ENCODE peak calls at places on chromosomes 6 and 20, in six cellular contexts. One of them, this sample, is unnamed.

GRCh38 chr20:46955601-46956556 is 61.2 kb downstream of the EYA2 start:
- DNase-seq in osteocyte: no peak
- DNase-seq in fibroblast of mammary gland: no peak
- DNase-seq in uterus: no peak
- DNase-seq in ascending aorta: no peak
- DNase-seq in gastrocnemius medialis: no peak
- DNase-seq in this sample: no peak

GRCh38 chr20:12660918-12661317 is 347.9 kb upstream of the SPTLC3 start:
- DNase-seq in ascending aorta: peak
- DNase-seq in uterus: no peak
- DNase-seq in osteocyte: no peak
- DNase-seq in fibroblast of mammary gland: no peak
- DNase-seq in gastrocnemius medialis: no peak
- DNase-seq in this sample: no peak

GRCh38 chr6:109834131-109834530 is 143.0 kb downstream of the FIG4 start:
- DNase-seq in gastrocnemius medialis: no peak
- DNase-seq in fibroblast of mammary gland: no peak
- DNase-seq in osteocyte: no peak
- DNase-seq in uterus: no peak
- DNase-seq in ascending aorta: no peak
- DNase-seq in this sample: no peak

GRCh38 chr6:161198781-161199505 is 74.9 kb downstream of the AGPAT4 start:
- DNase-seq in uterus: no peak
- DNase-seq in osteocyte: no peak
- DNase-seq in fibroblast of mammary gland: no peak
- DNase-seq in ascending aorta: no peak
- DNase-seq in gastrocnemius medialis: no peak
- DNase-seq in this sample: no peak

GRCh38 chr20:1669304-1669703 is 11.7 kb upstream of the SIRPG start:
- DNase-seq in osteocyte: no peak
- DNase-seq in ascending aorta: no peak
- DNase-seq in uterus: no peak
- DNase-seq in fibroblast of mammary gland: peak
- DNase-seq in gastrocnemius medialis: no peak
- DNase-seq in this sample: peak

GRCh38 chr6:24663198-24663597 is 3.5 kb downstream of the TDP2 start:
- DNase-seq in uterus: no peak
- DNase-seq in ascending aorta: no peak
- DNase-seq in osteocyte: no peak
- DNase-seq in gastrocnemius medialis: no peak
- DNase-seq in fibroblast of mammary gland: no peak
- DNase-seq in this sample: no peak

GRCh38 chr20:2210646-2211556 is 84.9 kb upstream of the TGM3 start:
- DNase-seq in fibroblast of mammary gland: peak
- DNase-seq in osteocyte: no peak
- DNase-seq in ascending aorta: peak
- DNase-seq in gastrocnemius medialis: peak
- DNase-seq in uterus: no peak
- DNase-seq in this sample: peak

GRCh38 chr6:43282636-43283513 is 15.2 kb upstream of the SLC22A7 start:
- DNase-seq in gastrocnemius medialis: no peak
- DNase-seq in osteocyte: no peak
- DNase-seq in fibroblast of mammary gland: no peak
- DNase-seq in uterus: no peak
- DNase-seq in ascending aorta: no peak
- DNase-seq in this sample: no peak

GRCh38 chr20:23386304-23387117 is 24.5 kb downstream of the GZF1 start:
- DNase-seq in gastrocnemius medialis: no peak
- DNase-seq in uterus: no peak
- DNase-seq in fibroblast of mammary gland: no peak
- DNase-seq in ascending aorta: no peak
- DNase-seq in osteocyte: no peak
- DNase-seq in this sample: no peak

GRCh38 chr6:131382646-131383045 is 190.4 kb upstream of the ARG1 start:
- DNase-seq in osteocyte: no peak
- DNase-seq in uterus: no peak
- DNase-seq in gastrocnemius medialis: no peak
- DNase-seq in ascending aorta: no peak
- DNase-seq in fibroblast of mammary gland: no peak
- DNase-seq in this sample: no peak

GRCh38 chr6:1144842-1145755 is 166.8 kb upstream of the FOXQ1 start:
- DNase-seq in fibroblast of mammary gland: peak
- DNase-seq in osteocyte: no peak
- DNase-seq in gastrocnemius medialis: no peak
- DNase-seq in uterus: no peak
- DNase-seq in ascending aorta: no peak
- DNase-seq in this sample: peak

GRCh38 chr6:134193536-134194521 is 124.1 kb downstream of the SGK1 start:
- DNase-seq in ascending aorta: no peak
- DNase-seq in uterus: no peak
- DNase-seq in fibroblast of mammary gland: no peak
- DNase-seq in osteocyte: no peak
- DNase-seq in gastrocnemius medialis: no peak
- DNase-seq in this sample: no peak

GRCh38 chr6:163726037-163726695 is 311.6 kb downstream of the QKI start:
- DNase-seq in gastrocnemius medialis: no peak
- DNase-seq in fibroblast of mammary gland: no peak
- DNase-seq in osteocyte: no peak
- DNase-seq in uterus: no peak
- DNase-seq in ascending aorta: no peak
- DNase-seq in this sample: no peak

GRCh38 chr6:154457046-154457713 is 53.3 kb downstream of the CNKSR3 start:
- DNase-seq in fibroblast of mammary gland: peak
- DNase-seq in osteocyte: no peak
- DNase-seq in gastrocnemius medialis: no peak
- DNase-seq in ascending aorta: no peak
- DNase-seq in uterus: no peak
- DNase-seq in this sample: peak

GRCh38 chr6:313917-314316 is 21.6 kb downstream of the DUSP22 start:
- DNase-seq in osteocyte: no peak
- DNase-seq in fibroblast of mammary gland: no peak
- DNase-seq in gastrocnemius medialis: no peak
- DNase-seq in ascending aorta: no peak
- DNase-seq in uterus: no peak
- DNase-seq in this sample: no peak

GRCh38 chr6:108168026-108168463 is 2.2 kb downstream of the NR2E1 start:
- DNase-seq in uterus: no peak
- DNase-seq in fibroblast of mammary gland: no peak
- DNase-seq in ascending aorta: peak
- DNase-seq in gastrocnemius medialis: no peak
- DNase-seq in osteocyte: no peak
- DNase-seq in this sample: no peak

GRCh38 chr6:65231616-65232015 is 475.4 kb downstream of the EYS start:
- DNase-seq in osteocyte: no peak
- DNase-seq in ascending aorta: no peak
- DNase-seq in gastrocnemius medialis: no peak
- DNase-seq in uterus: no peak
- DNase-seq in fibroblast of mammary gland: no peak
- DNase-seq in this sample: no peak

DNA sequence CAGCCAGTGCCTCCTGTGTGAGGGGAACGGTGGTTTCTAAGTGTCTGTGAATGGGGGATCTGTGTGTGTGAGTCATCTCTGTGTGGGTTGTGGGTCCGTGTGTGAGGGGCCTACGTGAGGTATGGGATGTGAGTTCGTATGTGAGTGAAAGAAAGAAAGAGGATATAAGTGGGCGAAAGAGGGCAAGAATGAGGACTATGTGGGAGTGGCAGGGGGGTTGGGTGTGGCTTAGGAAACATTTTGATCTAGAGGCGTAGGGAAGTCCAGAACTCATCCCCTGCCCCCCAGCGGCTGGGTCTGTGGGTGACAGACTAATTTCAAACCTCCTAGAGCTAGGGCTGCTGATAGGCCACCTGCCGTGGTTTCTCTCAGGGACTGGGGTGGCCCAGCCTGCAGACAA is 35.5 kb downstream of the DHX35 start:
- DNase-seq in gastrocnemius medialis: no peak
- DNase-seq in uterus: no peak
- DNase-seq in ascending aorta: no peak
- DNase-seq in fibroblast of mammary gland: no peak
- DNase-seq in osteocyte: no peak
- DNase-seq in this sample: no peak
- TF ChIP-seq CTCF in gastrocnemius medialis: no peak
- TF ChIP-seq CTCF in uterus: no peak
- TF ChIP-seq CTCF in ascending aorta: no peak
- TF ChIP-seq CTCF in fibroblast of mammary gland: no peak
- TF ChIP-seq CTCF in osteocyte: no peak
- TF ChIP-seq CTCF in this sample: no peak

DNA sequence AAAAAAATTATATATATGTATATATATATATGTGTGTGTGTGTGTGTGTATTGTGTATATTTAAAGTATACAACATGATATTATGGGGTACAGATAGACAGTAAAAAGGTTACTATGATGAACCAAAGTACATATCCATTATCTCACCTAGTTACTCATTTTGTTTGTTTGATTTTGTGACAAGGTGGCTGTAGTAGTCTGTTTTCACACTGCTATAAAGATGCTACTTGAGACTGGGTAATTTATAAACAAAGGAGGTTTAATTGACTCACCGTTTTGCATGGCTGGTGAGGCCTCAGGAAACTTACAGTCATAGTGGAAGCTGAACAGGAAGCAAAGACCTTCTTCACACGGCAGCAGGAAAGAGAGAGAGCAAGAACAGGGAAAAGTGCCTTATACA is 30.1 kb upstream of the DACT2 start:
- DNase-seq in gastrocnemius medialis: no peak
- DNase-seq in fibroblast of mammary gland: no peak
- DNase-seq in ascending aorta: no peak
- DNase-seq in uterus: no peak
- DNase-seq in osteocyte: no peak
- DNase-seq in this sample: no peak
- TF ChIP-seq CTCF in gastrocnemius medialis: no peak
- TF ChIP-seq CTCF in fibroblast of mammary gland: no peak
- TF ChIP-seq CTCF in ascending aorta: no peak
- TF ChIP-seq CTCF in uterus: no peak
- TF ChIP-seq CTCF in osteocyte: no peak
- TF ChIP-seq CTCF in this sample: no peak

GRCh38 chr6:112150363-112150762 is 63.0 kb downstream of the FAM229B start:
- DNase-seq in uterus: peak
- DNase-seq in osteocyte: no peak
- DNase-seq in fibroblast of mammary gland: peak
- DNase-seq in ascending aorta: no peak
- DNase-seq in gastrocnemius medialis: peak
- DNase-seq in this sample: no peak
- TF ChIP-seq CTCF in uterus: no peak
- TF ChIP-seq CTCF in osteocyte: no peak
- TF ChIP-seq CTCF in fibroblast of mammary gland: peak
- TF ChIP-seq CTCF in ascending aorta: no peak
- TF ChIP-seq CTCF in gastrocnemius medialis: no peak
- TF ChIP-seq CTCF in this sample: no peak

GRCh38 chr6:139644821-139645220 is 270.4 kb upstream of the CITED2 start:
- DNase-seq in fibroblast of mammary gland: peak
- DNase-seq in gastrocnemius medialis: no peak
- DNase-seq in osteocyte: no peak
- DNase-seq in ascending aorta: no peak
- DNase-seq in uterus: peak
- DNase-seq in this sample: peak
- TF ChIP-seq CTCF in fibroblast of mammary gland: no peak
- TF ChIP-seq CTCF in gastrocnemius medialis: no peak
- TF ChIP-seq CTCF in osteocyte: no peak
- TF ChIP-seq CTCF in ascending aorta: no peak
- TF ChIP-seq CTCF in uterus: no peak
- TF ChIP-seq CTCF in this sample: no peak

DNA sequence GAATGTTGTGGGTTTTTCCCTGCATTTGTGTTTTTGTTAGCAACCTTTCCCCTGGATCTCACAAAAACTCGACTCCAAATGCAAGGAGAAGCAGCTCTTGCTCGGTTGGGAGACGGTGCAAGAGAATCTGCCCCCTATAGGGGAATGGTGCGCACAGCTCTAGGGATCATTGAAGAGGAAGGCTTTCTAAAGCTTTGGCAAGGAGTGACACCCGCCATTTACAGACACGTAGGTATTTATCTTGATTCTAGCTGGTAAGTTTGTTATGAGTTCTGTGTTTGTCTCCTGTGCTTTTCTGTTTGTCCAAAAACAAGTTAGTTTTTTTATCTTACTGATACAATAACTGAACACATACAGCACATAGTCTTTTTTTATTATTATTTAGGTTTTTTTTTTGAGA is 3.0 kb downstream of the SLC25A27 start:
- DNase-seq in gastrocnemius medialis: no peak
- DNase-seq in osteocyte: no peak
- DNase-seq in uterus: no peak
- DNase-seq in ascending aorta: no peak
- DNase-seq in fibroblast of mammary gland: no peak
- DNase-seq in this sample: no peak
- TF ChIP-seq CTCF in gastrocnemius medialis: no peak
- TF ChIP-seq CTCF in osteocyte: peak
- TF ChIP-seq CTCF in uterus: no peak
- TF ChIP-seq CTCF in ascending aorta: no peak
- TF ChIP-seq CTCF in fibroblast of mammary gland: peak
- TF ChIP-seq CTCF in this sample: peak

GRCh38 chr20:48722737-48723191 is 105.0 kb downstream of the PREX1 start:
- DNase-seq in osteocyte: peak
- DNase-seq in uterus: no peak
- DNase-seq in gastrocnemius medialis: no peak
- DNase-seq in fibroblast of mammary gland: no peak
- DNase-seq in ascending aorta: peak
- DNase-seq in this sample: peak
- TF ChIP-seq CTCF in osteocyte: no peak
- TF ChIP-seq CTCF in uterus: no peak
- TF ChIP-seq CTCF in gastrocnemius medialis: no peak
- TF ChIP-seq CTCF in fibroblast of mammary gland: no peak
- TF ChIP-seq CTCF in ascending aorta: peak
- TF ChIP-seq CTCF in this sample: no peak

GRCh38 chr20:10077081-10077471 is 42.3 kb downstream of the ANKEF1 start:
- DNase-seq in gastrocnemius medialis: no peak
- DNase-seq in uterus: no peak
- DNase-seq in ascending aorta: no peak
- DNase-seq in fibroblast of mammary gland: no peak
- DNase-seq in osteocyte: no peak
- DNase-seq in this sample: no peak
- TF ChIP-seq CTCF in gastrocnemius medialis: no peak
- TF ChIP-seq CTCF in uterus: no peak
- TF ChIP-seq CTCF in ascending aorta: no peak
- TF ChIP-seq CTCF in fibroblast of mammary gland: peak
- TF ChIP-seq CTCF in osteocyte: peak
- TF ChIP-seq CTCF in this sample: peak